ENCODE peak calls at places on chromosomes 3 and 15, in seven cellular contexts. One of them, this sample, is unnamed.

GRCh38 chr3:191961529-191961928 is 500.6 kb downstream of the PYDC2 start:
- DNase-seq in PC-3: no peak
- DNase-seq in GM23338: no peak
- DNase-seq in hepatocyte: no peak
- DNase-seq in GM23248: no peak
- DNase-seq in neural progenitor cell: no peak
- DNase-seq in HCT116: no peak
- DNase-seq in this sample: no peak

GRCh38 chr3:9386501-9387321 is 10.7 kb upstream of the SETD5 start:
- DNase-seq in PC-3: no peak
- DNase-seq in GM23338: no peak
- DNase-seq in hepatocyte: no peak
- DNase-seq in GM23248: no peak
- DNase-seq in neural progenitor cell: no peak
- DNase-seq in HCT116: no peak
- DNase-seq in this sample: no peak

GRCh38 chr3:61634678-61635077 is 73.3 kb downstream of the PTPRG start:
- DNase-seq in PC-3: no peak
- DNase-seq in GM23338: no peak
- DNase-seq in hepatocyte: no peak
- DNase-seq in GM23248: no peak
- DNase-seq in neural progenitor cell: no peak
- DNase-seq in HCT116: no peak
- DNase-seq in this sample: no peak

GRCh38 chr3:197015790-197016705 is 13.6 kb downstream of the MELTF start:
- DNase-seq in PC-3: no peak
- DNase-seq in GM23338: no peak
- DNase-seq in hepatocyte: no peak
- DNase-seq in GM23248: no peak
- DNase-seq in neural progenitor cell: no peak
- DNase-seq in HCT116: no peak
- DNase-seq in this sample: no peak

GRCh38 chr15:51731549-51732267 is 5.7 kb downstream of the LYSMD2 start:
- DNase-seq in PC-3: no peak
- DNase-seq in GM23338: peak; percentile 15
- DNase-seq in hepatocyte: no peak
- DNase-seq in GM23248: peak; percentile 50
- DNase-seq in neural progenitor cell: no peak
- DNase-seq in HCT116: no peak
- DNase-seq in this sample: peak; percentile 61

GRCh38 chr15:90049030-90049429 is 47.9 kb downstream of the ZNF710 start:
- DNase-seq in PC-3: no peak
- DNase-seq in GM23338: no peak
- DNase-seq in hepatocyte: no peak
- DNase-seq in GM23248: no peak
- DNase-seq in neural progenitor cell: no peak
- DNase-seq in HCT116: no peak
- DNase-seq in this sample: no peak

GRCh38 chr3:149368201-149368849 is 9.1 kb downstream of the TM4SF1 start:
- DNase-seq in PC-3: peak; percentile 41
- DNase-seq in GM23338: no peak
- DNase-seq in hepatocyte: no peak
- DNase-seq in GM23248: peak; percentile 33
- DNase-seq in neural progenitor cell: no peak
- DNase-seq in HCT116: no peak
- DNase-seq in this sample: no peak

GRCh38 chr15:87609474-87609873 is 647.1 kb downstream of the NTRK3 start:
- DNase-seq in PC-3: peak; percentile 38
- DNase-seq in GM23338: no peak
- DNase-seq in hepatocyte: peak; percentile 28
- DNase-seq in GM23248: peak; percentile 82
- DNase-seq in neural progenitor cell: no peak
- DNase-seq in HCT116: no peak
- DNase-seq in this sample: no peak

GRCh38 chr15:59699810-59700431 is 10.8 kb upstream of the BNIP2 start:
- DNase-seq in PC-3: peak; percentile 30
- DNase-seq in GM23338: no peak
- DNase-seq in hepatocyte: no peak
- DNase-seq in GM23248: peak; percentile 54
- DNase-seq in neural progenitor cell: no peak
- DNase-seq in HCT116: no peak
- DNase-seq in this sample: no peak

GRCh38 chr3:52403955-52404354 is 40.9 kb downstream of the SEMA3G start:
- DNase-seq in PC-3: no peak
- DNase-seq in GM23338: no peak
- DNase-seq in hepatocyte: no peak
- DNase-seq in GM23248: no peak
- DNase-seq in neural progenitor cell: no peak
- DNase-seq in HCT116: no peak
- DNase-seq in this sample: no peak

GRCh38 chr15:38626443-38627050 is 61.9 kb upstream of the RASGRP1 start:
- DNase-seq in PC-3: no peak
- DNase-seq in GM23338: no peak
- DNase-seq in hepatocyte: no peak
- DNase-seq in GM23248: no peak
- DNase-seq in neural progenitor cell: no peak
- DNase-seq in HCT116: no peak
- DNase-seq in this sample: no peak

GRCh38 chr3:179093807-179094206 is 22.2 kb upstream of the ZMAT3 start:
- DNase-seq in PC-3: peak; percentile 27
- DNase-seq in GM23338: peak; percentile 12
- DNase-seq in hepatocyte: no peak
- DNase-seq in GM23248: peak; percentile 38
- DNase-seq in neural progenitor cell: no peak
- DNase-seq in HCT116: no peak
- DNase-seq in this sample: no peak

GRCh38 chr3:185639632-185640206 is 53.6 kb downstream of the SENP2 start:
- DNase-seq in PC-3: no peak
- DNase-seq in GM23338: no peak
- DNase-seq in hepatocyte: no peak
- DNase-seq in GM23248: no peak
- DNase-seq in neural progenitor cell: no peak
- DNase-seq in HCT116: no peak
- DNase-seq in this sample: no peak

GRCh38 chr3:119427669-119428068 is 35.7 kb downstream of the TMEM39A start:
- DNase-seq in PC-3: no peak
- DNase-seq in GM23338: peak; percentile 32
- DNase-seq in hepatocyte: no peak
- DNase-seq in GM23248: no peak
- DNase-seq in neural progenitor cell: peak; percentile 11
- DNase-seq in HCT116: no peak
- DNase-seq in this sample: no peak

GRCh38 chr15:66789029-66790025 is 87.3 kb downstream of the SMAD6 start:
- DNase-seq in PC-3: peak; percentile 61
- DNase-seq in GM23338: peak; percentile 75
- DNase-seq in hepatocyte: peak; percentile 70
- DNase-seq in GM23248: peak; percentile 83
- DNase-seq in neural progenitor cell: no peak
- DNase-seq in HCT116: no peak
- DNase-seq in this sample: no peak

GRCh38 chr15:70309035-70309434 is 211.3 kb upstream of the TLE3 start:
- DNase-seq in PC-3: no peak
- DNase-seq in GM23338: no peak
- DNase-seq in hepatocyte: no peak
- DNase-seq in GM23248: no peak
- DNase-seq in neural progenitor cell: no peak
- DNase-seq in HCT116: no peak
- DNase-seq in this sample: no peak

GRCh38 chr15:101675015-101675414 is 22.8 kb upstream of the TM2D3 start:
- DNase-seq in PC-3: peak; percentile 64
- DNase-seq in GM23338: no peak
- DNase-seq in hepatocyte: no peak
- DNase-seq in GM23248: peak; percentile 95
- DNase-seq in neural progenitor cell: no peak
- DNase-seq in HCT116: no peak
- DNase-seq in this sample: no peak

GRCh38 chr3:48276856-48277641 is 36.1 kb downstream of the ZNF589 start:
- DNase-seq in PC-3: no peak
- DNase-seq in GM23338: peak; percentile 57
- DNase-seq in hepatocyte: no peak
- DNase-seq in GM23248: no peak
- DNase-seq in neural progenitor cell: peak; percentile 34
- DNase-seq in HCT116: no peak
- DNase-seq in this sample: no peak

GRCh38 chr15:66124626-66125025 is 128.9 kb downstream of the MEGF11 start:
- DNase-seq in PC-3: no peak
- DNase-seq in GM23338: no peak
- DNase-seq in hepatocyte: no peak
- DNase-seq in GM23248: no peak
- DNase-seq in neural progenitor cell: no peak
- DNase-seq in HCT116: no peak
- DNase-seq in this sample: no peak

GRCh38 chr3:82287562-82287961 is 526.1 kb upstream of the GBE1 start:
- DNase-seq in PC-3: no peak
- DNase-seq in GM23338: no peak
- DNase-seq in hepatocyte: no peak
- DNase-seq in GM23248: no peak
- DNase-seq in neural progenitor cell: no peak
- DNase-seq in HCT116: no peak
- DNase-seq in this sample: no peak

GRCh38 chr3:160245261-160245800 is 20.1 kb downstream of the C3orf80 start:
- DNase-seq in PC-3: no peak
- DNase-seq in GM23338: no peak
- DNase-seq in hepatocyte: no peak
- DNase-seq in GM23248: no peak
- DNase-seq in neural progenitor cell: no peak
- DNase-seq in HCT116: no peak
- DNase-seq in this sample: no peak
- TF ChIP-seq EZH2phosphoT487 in PC-3: no peak
- TF ChIP-seq EZH2phosphoT487 in GM23338: no peak
- TF ChIP-seq EZH2phosphoT487 in hepatocyte: no peak
- TF ChIP-seq EZH2phosphoT487 in GM23248: no peak
- TF ChIP-seq EZH2phosphoT487 in neural progenitor cell: no peak
- TF ChIP-seq EZH2phosphoT487 in HCT116: no peak
- TF ChIP-seq EZH2phosphoT487 in this sample: no peak

GRCh38 chr3:193240436-193240849 is 579 bp upstream of the PLAAT1 start:
- DNase-seq in PC-3: no peak
- DNase-seq in GM23338: peak; percentile 32
- DNase-seq in hepatocyte: peak; percentile 20
- DNase-seq in GM23248: no peak
- DNase-seq in neural progenitor cell: peak; percentile 41
- DNase-seq in HCT116: no peak
- DNase-seq in this sample: no peak
- TF ChIP-seq EZH2 in PC-3: no peak
- TF ChIP-seq EZH2 in GM23338: no peak
- TF ChIP-seq EZH2 in hepatocyte: no peak
- TF ChIP-seq EZH2 in GM23248: no peak
- TF ChIP-seq EZH2 in neural progenitor cell: no peak
- TF ChIP-seq EZH2 in HCT116: no peak
- TF ChIP-seq EZH2 in this sample: no peak

DNA sequence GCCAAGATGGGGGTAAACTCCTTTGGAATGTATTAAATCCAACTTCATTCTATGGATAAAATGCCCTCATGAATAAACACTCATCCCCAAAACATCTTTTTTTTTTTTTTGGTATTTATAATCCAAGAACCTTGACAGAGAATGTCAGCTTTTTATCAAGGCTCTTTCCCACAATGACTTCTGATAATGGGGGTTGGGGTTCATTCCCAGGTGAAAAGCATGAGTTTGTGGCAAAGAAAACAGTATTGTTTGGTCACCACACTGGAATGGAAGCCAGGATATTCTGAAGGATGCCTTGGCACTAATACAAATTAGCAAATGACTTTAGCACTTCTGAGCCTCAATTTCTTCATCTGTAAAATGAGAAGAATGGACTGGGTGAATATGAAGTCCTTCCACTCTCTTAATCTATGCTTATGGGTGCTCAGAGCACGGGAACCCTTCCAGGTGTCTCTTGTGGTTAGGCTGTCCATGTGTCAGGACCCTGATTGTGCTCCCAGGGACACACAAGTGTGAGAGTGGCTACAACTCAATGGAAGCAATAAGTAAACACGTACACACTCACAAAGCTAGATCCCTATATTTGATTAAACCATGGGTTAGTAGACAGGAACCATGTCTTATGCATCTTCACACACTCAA is 21.4 kb downstream of the RAB27A start:
- DNase-seq in PC-3: no peak
- DNase-seq in GM23338: no peak
- DNase-seq in hepatocyte: no peak
- DNase-seq in GM23248: no peak
- DNase-seq in neural progenitor cell: no peak
- DNase-seq in HCT116: no peak
- DNase-seq in this sample: no peak
- H3K4me2 ChIP-seq in PC-3: no peak overlapping the region
- H3K4me2 ChIP-seq in GM23338: no peak overlapping the region
- H3K4me2 ChIP-seq in hepatocyte: peak overlapping the region; percentile 62
- H3K4me2 ChIP-seq in GM23248: no peak overlapping the region
- H3K4me2 ChIP-seq in neural progenitor cell: no peak overlapping the region
- H3K4me2 ChIP-seq in HCT116: no peak overlapping the region
- H3K4me2 ChIP-seq in this sample: no peak overlapping the region

DNA sequence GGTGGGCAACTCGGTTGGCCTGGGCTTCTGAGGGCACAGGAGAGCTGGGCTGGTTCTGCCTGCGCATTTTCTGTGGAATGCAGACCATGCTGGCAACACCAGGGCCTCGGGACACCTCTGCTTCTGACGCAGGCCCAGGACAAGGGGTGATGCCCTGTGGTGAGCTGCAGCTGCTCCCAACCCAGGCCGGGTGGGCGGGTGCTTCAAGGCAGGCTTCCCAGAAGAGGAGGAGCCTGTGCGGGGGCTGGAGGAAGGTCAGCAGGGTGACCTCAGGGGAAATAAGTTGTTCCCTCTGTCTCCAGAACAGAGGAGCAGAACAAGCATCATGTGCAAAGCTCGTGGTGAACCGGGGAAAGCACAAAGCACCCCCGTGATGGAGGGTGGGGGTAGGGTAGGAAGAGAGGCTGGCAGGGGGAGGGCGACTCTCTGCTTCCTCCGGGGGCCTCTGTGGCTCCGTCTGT is 11.0 kb upstream of the PLXNA1 start:
- DNase-seq in PC-3: no peak
- DNase-seq in GM23338: peak; percentile 51
- DNase-seq in hepatocyte: no peak
- DNase-seq in GM23248: peak; percentile 77
- DNase-seq in neural progenitor cell: peak; percentile 49
- DNase-seq in HCT116: no peak
- DNase-seq in this sample: no peak
- TF ChIP-seq EZH2phosphoT487 in PC-3: no peak
- TF ChIP-seq EZH2phosphoT487 in GM23338: no peak
- TF ChIP-seq EZH2phosphoT487 in hepatocyte: no peak
- TF ChIP-seq EZH2phosphoT487 in GM23248: no peak
- TF ChIP-seq EZH2phosphoT487 in neural progenitor cell: no peak
- TF ChIP-seq EZH2phosphoT487 in HCT116: no peak
- TF ChIP-seq EZH2phosphoT487 in this sample: no peak

DNA sequence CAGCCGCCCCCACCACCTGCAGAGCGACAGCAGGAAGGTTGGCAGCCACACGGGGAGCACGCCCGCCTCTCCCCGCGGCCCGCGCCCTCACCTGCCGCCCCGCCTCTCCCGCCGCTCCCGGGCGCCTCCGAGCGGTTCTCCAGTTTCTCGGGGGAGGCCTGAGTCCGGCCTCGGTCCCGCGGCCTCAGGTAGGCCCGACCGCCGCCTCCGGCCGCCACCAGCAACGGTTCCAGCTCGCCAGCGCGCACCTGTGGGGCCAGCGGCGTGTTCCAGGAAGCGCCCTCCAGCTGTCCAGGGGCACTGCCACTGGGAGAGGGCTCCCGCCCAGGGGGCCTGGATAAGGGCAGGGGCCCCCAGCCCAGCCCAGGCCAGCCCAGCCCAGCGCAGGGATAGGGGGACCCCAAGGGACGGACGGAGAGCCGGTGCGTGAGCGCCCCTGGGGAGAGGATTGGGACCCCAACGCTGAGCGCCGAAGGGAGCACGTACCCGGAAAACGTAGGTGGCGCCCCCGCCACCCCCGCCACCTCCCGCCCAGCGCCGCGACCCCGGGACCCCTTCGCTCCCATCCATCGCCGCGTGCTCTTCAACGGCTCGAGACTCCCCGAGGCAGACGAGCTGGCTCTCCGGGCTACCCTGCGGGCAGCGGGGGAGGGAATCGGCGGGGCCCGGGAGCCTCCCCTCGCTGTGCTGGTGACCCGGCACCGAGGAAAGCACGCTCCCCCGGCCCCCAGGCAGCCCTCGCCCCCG is 2.1 kb downstream of the LTK start:
- DNase-seq in PC-3: no peak
- DNase-seq in GM23338: peak; percentile 67
- DNase-seq in hepatocyte: peak; percentile 55
- DNase-seq in GM23248: no peak
- DNase-seq in neural progenitor cell: peak; percentile 65
- DNase-seq in HCT116: no peak
- DNase-seq in this sample: no peak
- TF ChIP-seq EZH2 in PC-3: no peak
- TF ChIP-seq EZH2 in GM23338: peak; percentile 90
- TF ChIP-seq EZH2 in hepatocyte: peak; percentile 64
- TF ChIP-seq EZH2 in GM23248: no peak
- TF ChIP-seq EZH2 in neural progenitor cell: peak; percentile 95
- TF ChIP-seq EZH2 in HCT116: no peak
- TF ChIP-seq EZH2 in this sample: no peak